ENCODE peak calls at places on chromosomes 5 and 9, in four cellular contexts. L is body of pancreas, Z is lower leg skin, W is stomach. M is an unnamed sample.

GRCh38 chr5:36068751-36069281 is 2.1 kb upstream of the UGT3A2 start:
- DNase-seq in Z (no peak), W (no peak), L (no peak), M (no peak)

GRCh38 chr9:123225374-123225813 is 43.0 kb downstream of the STRBP start:
- DNase-seq in L (peak; percentile 11), Z (no peak), W (no peak), M (no peak)

GRCh38 chr5:119383008-119383407 is 27.2 kb downstream of the TNFAIP8 start:
- DNase-seq in L (no peak), Z (no peak), W (no peak), M (no peak)

GRCh38 chr5:143594913-143595818 is 191.7 kb upstream of the NR3C1 start:
- DNase-seq in Z (no peak), L (no peak), W (no peak), M (no peak)

GRCh38 chr9:96245399-96245798 is 56.6 kb downstream of the HSD17B3 start:
- DNase-seq in L (no peak), Z (peak; percentile 70), W (no peak), M (no peak)

GRCh38 chr5:36156619-36157018 is 4.7 kb downstream of the SKP2 start:
- DNase-seq in L (no peak), W (no peak), Z (no peak), M (no peak)

GRCh38 chr9:38020251-38021076 is 48.6 kb downstream of the SHB start:
- DNase-seq in Z (no peak), L (no peak), W (no peak), M (no peak)

GRCh38 chr9:35844628-35845301 is 15.7 kb downstream of the TMEM8B start:
- DNase-seq in Z (peak; percentile 82), L (peak; percentile 43), W (peak; percentile 64), M (no peak)

GRCh38 chr9:115262477-115262876 is 144.5 kb upstream of the TNC start:
- DNase-seq in L (peak; percentile 77), Z (no peak), W (peak; percentile 78), M (no peak)

GRCh38 chr9:121652037-121652837 is 803 bp downstream of the DAB2IP start:
- DNase-seq in W (peak; percentile 67), L (peak; percentile 80), Z (no peak), M (no peak)

GRCh38 chr9:78235296-78235770 is 542 bp upstream of the CEP78 start:
- DNase-seq in W (no peak), Z (no peak), L (no peak), M (no peak)

GRCh38 chr5:56317923-56318561 is 84.9 kb upstream of the ANKRD55 start:
- DNase-seq in L (no peak), Z (no peak), W (no peak), M (no peak)

GRCh38 chr5:7886849-7887460 is 18.0 kb downstream of the MTRR start:
- DNase-seq in L (no peak), Z (no peak), W (no peak), M (no peak)

GRCh38 chr5:157550668-157551067 is 24.9 kb downstream of the ADAM19 start:
- DNase-seq in W (no peak), L (no peak), Z (no peak), M (no peak)

GRCh38 chr9:71955300-71955915 is 44.0 kb downstream of the C9orf85 start:
- DNase-seq in W (no peak), L (no peak), Z (no peak), M (no peak)

GRCh38 chr5:176817864-176818377 is 7.6 kb downstream of the UNC5A start:
- DNase-seq in Z (no peak), L (peak; percentile 32), W (no peak), M (no peak)

GRCh38 chr5:73230264-73231244 is 57.6 kb downstream of the TMEM174 start:
- DNase-seq in Z (no peak), L (no peak), W (no peak), M (no peak)

GRCh38 chr5:145750194-145750593 is 84.9 kb downstream of the PRELID2 start:
- DNase-seq in W (no peak), L (no peak), Z (no peak), M (no peak)

GRCh38 chr9:107760469-107761242 is 271.1 kb upstream of the KLF4 start:
- DNase-seq in W (no peak), Z (peak; percentile 85), L (no peak), M (no peak)

GRCh38 chr9:124769451-124770358 is 1.4 kb downstream of the NR6A1 start:
- DNase-seq in L (peak; percentile 51), Z (peak; percentile 91), W (no peak), M (no peak)

GRCh38 chr5:179241764-179242370 is 103.4 kb downstream of the ADAMTS2 start:
- DNase-seq in Z (peak; percentile 42), W (no peak), L (peak; percentile 4), M (no peak)

GRCh38 chr9:128411373-128412119 is 9.1 kb upstream of the CERCAM start:
- DNase-seq in W (no peak), Z (no peak), L (no peak), M (no peak)

GRCh38 chr5:139461698-139462097 is 845 bp downstream of the ECSCR start:
- DNase-seq in Z (no peak), L (no peak), W (no peak), M (no peak)

GRCh38 chr5:169711826-169712225 is 74.8 kb downstream of the DOCK2 start:
- DNase-seq in W (no peak), Z (no peak), L (no peak), M (no peak)

GRCh38 chr5:154460172-154460571 is 14.4 kb downstream of the SAP30L start:
- DNase-seq in Z (no peak), L (no peak), W (no peak), M (no peak)

GRCh38 chr9:132631280-132631679 is 38.5 kb downstream of the DDX31 start:
- DNase-seq in L (no peak), Z (no peak), W (no peak), M (no peak)

GRCh38 chr5:2669259-2669658 is 82.2 kb downstream of the IRX2 start:
- DNase-seq in L (no peak), W (no peak), Z (no peak), M (no peak)

GRCh38 chr5:136655429-136655828 is 290.1 kb upstream of the TRPC7 start:
- DNase-seq in Z (no peak), W (no peak), L (no peak), M (no peak)

GRCh38 chr5:147906326-147907095 is at the start of gene C5orf46:
- DNase-seq in Z (no peak), L (no peak), W (no peak), M (no peak)

GRCh38 chr9:8960254-8960653 is 1160.7 kb upstream of the DMAC1 start:
- DNase-seq in Z (no peak), L (no peak), W (no peak), M (no peak)

GRCh38 chr5:149740866-149741459 is 10.9 kb downstream of the PPARGC1B start:
- DNase-seq in W (no peak), Z (no peak), L (no peak), M (no peak)
- TF ChIP-seq POLR2A in W (no peak), Z (no peak), L (no peak), M (no peak)

GRCh38 chr9:99327667-99328066 is 105.6 kb downstream of the SEC61B start:
- DNase-seq in L (no peak), Z (no peak), W (no peak), M (no peak)

GRCh38 chr9:99326917-99327189 is 104.8 kb downstream of the SEC61B start:
- DNase-seq in W (no peak), Z (no peak), L (no peak), M (no peak)

GRCh38 chr9:99322299-99322698 is 100.2 kb downstream of the SEC61B start:
- DNase-seq in Z (no peak), L (peak; percentile 16), W (no peak), M (no peak)

DNA sequence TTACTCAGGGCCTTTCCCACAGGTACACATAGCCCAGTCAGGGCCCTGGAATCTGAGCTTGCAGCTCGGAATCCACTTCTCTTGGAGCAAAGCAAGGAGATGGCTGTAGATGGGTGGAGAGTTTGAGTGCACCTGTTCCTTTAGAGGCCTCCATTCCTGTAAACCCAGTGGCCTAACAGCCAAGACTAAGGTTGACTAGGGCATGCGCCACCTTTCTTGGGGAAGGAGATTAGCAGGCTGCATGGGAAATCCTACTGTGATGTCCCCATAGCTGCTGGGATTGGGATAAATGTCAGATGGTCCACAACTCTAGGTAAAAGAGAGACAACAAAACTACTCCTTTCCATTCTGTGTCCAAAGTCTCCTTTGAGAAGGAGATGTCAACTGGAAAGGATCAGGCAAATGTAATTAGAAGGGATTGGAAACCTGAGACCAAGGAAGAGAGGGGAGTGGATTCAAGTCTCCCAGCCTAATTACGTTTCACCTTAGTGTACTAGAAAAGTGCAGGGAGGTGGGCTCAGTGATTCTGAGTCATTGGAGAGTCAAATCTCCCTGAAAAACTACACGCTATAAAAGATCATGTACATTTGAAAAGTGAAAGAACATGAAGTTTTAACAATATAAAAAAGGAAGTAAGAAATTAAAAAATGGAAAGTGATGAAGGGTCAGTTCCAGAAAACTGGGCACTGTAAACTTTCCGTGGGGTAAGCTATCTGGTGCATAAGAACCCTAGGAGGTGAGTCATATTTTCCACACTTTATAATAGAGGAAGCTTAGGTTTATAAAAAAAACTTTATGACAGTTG is 104.2 kb downstream of the SEC61B start:
- DNase-seq in W (no peak), L (no peak), Z (no peak), M (no peak)
- TF ChIP-seq CTCF in W (no peak), L (no peak), Z (no peak), M (no peak)

GRCh38 chr9:116464987-116465571 is 222.0 kb upstream of the TRIM32 start:
- DNase-seq in L (peak; percentile 69), Z (no peak), W (peak; percentile 46), M (no peak)
- TF ChIP-seq POLR2A in L (peak; percentile 26), Z (no peak), W (no peak), M (no peak)

DNA sequence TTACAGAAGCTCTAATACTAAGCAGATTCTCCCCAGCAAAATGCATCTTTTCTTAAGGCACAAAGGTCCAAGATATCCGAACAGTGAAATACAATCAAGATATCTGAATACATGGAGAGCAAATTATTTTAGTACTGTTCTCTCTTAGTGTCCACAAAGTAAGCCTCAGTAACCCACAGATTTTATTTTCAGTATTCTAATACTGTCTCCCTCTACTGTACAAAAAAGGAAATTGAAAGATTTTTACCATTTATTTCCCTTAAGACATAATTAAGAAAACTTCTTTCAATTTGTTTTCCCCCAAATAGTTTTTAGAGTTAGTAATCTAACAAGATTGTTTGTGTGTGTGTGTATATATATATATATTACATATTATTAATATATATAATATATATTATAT is 24.7 kb upstream of the NOL6 start:
- DNase-seq in Z (no peak), W (no peak), L (no peak), M (no peak)
- TF ChIP-seq CTCF in Z (no peak), W (no peak), L (no peak), M (no peak)

DNA sequence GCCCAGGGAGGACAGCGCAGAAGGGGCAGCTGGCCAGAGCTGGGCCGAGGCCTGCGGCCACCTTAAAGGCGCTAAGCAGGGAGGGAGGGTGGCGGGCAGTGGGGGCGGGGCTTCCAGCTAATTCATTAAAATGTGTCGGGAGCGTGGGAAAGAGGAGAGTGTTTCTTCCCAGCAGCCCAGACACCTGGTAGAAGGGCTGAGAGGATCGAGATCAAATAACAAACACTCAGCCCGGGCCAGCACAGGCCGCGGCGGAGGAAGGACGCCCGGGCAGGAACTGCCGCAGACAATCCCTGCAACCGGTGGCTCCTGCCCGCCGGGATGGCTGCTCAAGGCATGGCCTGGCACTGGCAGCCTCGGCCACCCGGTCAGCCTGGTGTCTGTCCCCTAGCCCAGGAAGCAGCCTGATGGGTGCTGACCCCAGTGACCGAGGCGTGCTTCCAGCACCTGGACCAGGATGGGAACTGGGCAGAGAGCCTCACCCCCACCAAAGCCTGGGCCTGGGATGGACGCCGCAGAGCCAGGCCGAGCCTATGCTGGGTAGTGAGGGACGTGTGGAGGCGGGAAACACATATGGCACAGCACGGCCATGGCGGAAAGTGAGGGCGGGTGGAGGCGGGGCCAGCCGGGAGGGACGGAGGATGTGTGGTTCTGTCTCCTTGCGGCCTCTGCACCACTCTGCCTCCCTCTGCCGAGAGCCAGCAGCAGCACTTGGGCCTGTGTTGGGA is 3.2 kb upstream of the NRARP start:
- DNase-seq in L (peak; percentile 95), Z (peak; percentile 92), W (peak; percentile 69), M (no peak)
- TF ChIP-seq POLR2A in L (peak; percentile 95), Z (no peak), W (no peak), M (no peak)

GRCh38 chr9:135174981-135175380 is 87.5 kb downstream of the OLFM1 start:
- DNase-seq in Z (no peak), W (no peak), L (no peak), M (no peak)
- TF ChIP-seq CTCF in Z (no peak), W (no peak), L (no peak), M (no peak)

M was measured in vagina.